ENCODE peak calls at places on chromosomes 7 and 10, in eight cellular contexts. C, W, E, K, J, I, P and N are unnamed samples.

GRCh38 chr7:110921478-110922210 is 169.3 kb upstream of the LRRN3 start:
- DNase-seq in C (no peak), W (no peak), E (no peak), K (no peak), J (no peak), I (no peak), P (no peak), N (no peak)

GRCh38 chr10:70772627-70773026 is 12.6 kb downstream of the TBATA start:
- DNase-seq in C (no peak), W (no peak), E (peak; percentile 10), K (peak; percentile 12), J (no peak), I (no peak), P (peak; percentile 7), N (peak; percentile 71)

GRCh38 chr10:126872768-126873167 is 32.5 kb upstream of the DOCK1 start:
- DNase-seq in C (no peak), W (no peak), E (no peak), K (no peak), J (no peak), I (no peak), P (no peak), N (no peak)

GRCh38 chr10:97882142-97883091 is 32.8 kb downstream of the GOLGA7B start:
- DNase-seq in C (no peak), W (peak; percentile 90), E (no peak), K (peak; percentile 44), J (peak; percentile 63), I (no peak), P (peak; percentile 74), N (no peak)

GRCh38 chr7:32335107-32335506 is 155.1 kb downstream of the LSM5 start:
- DNase-seq in C (no peak), W (no peak), E (no peak), K (no peak), J (no peak), I (no peak), P (no peak), N (no peak)

GRCh38 chr7:7438851-7439250 is 96.8 kb downstream of the COL28A1 start:
- DNase-seq in C (peak; percentile 36), W (peak; percentile 87), E (no peak), K (no peak), J (no peak), I (no peak), P (no peak), N (no peak)

GRCh38 chr10:101840102-101840684 is 3.4 kb downstream of the KCNIP2 start:
- DNase-seq in C (no peak), W (no peak), E (peak; percentile 36), K (no peak), J (no peak), I (no peak), P (no peak), N (no peak)

GRCh38 chr10:93560541-93560940 is 5.9 kb upstream of the FFAR4 start:
- DNase-seq in C (no peak), W (no peak), E (no peak), K (no peak), J (no peak), I (no peak), P (no peak), N (no peak)

GRCh38 chr10:73889014-73889413 is 14.7 kb upstream of the CAMK2G start:
- DNase-seq in C (no peak), W (peak; percentile 63), E (no peak), K (peak; percentile 76), J (peak; percentile 86), I (peak; percentile 50), P (peak; percentile 57), N (no peak)

GRCh38 chr10:33376976-33377657 is 42.6 kb upstream of the NRP1 start:
- DNase-seq in C (no peak), W (peak; percentile 10), E (no peak), K (no peak), J (no peak), I (no peak), P (no peak), N (no peak)

GRCh38 chr10:119190353-119190752 is 11.7 kb upstream of the PRDX3 start:
- DNase-seq in C (no peak), W (peak; percentile 69), E (no peak), K (no peak), J (no peak), I (no peak), P (no peak), N (no peak)

GRCh38 chr10:72276013-72276387 is 2.3 kb downstream of the DDIT4 start:
- DNase-seq in C (no peak), W (peak; percentile 79), E (no peak), K (peak; percentile 94), J (peak; percentile 68), I (peak; percentile 66), P (peak; percentile 81), N (no peak)

GRCh38 chr10:72274213-72274729 is 547 bp downstream of the DDIT4 start:
- DNase-seq in C (no peak), W (no peak), E (peak; percentile 65), K (no peak), J (peak; percentile 34), I (no peak), P (no peak), N (no peak)

GRCh38 chr10:72273410-72274212 is at the start of gene DDIT4:
- DNase-seq in C (peak; percentile 93), W (peak; percentile 96), E (peak; percentile 99), K (peak; percentile 99), J (peak; percentile 99), I (peak; percentile 100), P (peak; percentile 100), N (no peak)

GRCh38 chr10:72275351-72276012 is 1.8 kb downstream of the DDIT4 start:
- DNase-seq in C (no peak), W (no peak), E (no peak), K (no peak), J (no peak), I (peak; percentile 46), P (no peak), N (no peak)

GRCh38 chr10:72274730-72275350 is 1.1 kb downstream of the DDIT4 start:
- DNase-seq in C (no peak), W (no peak), E (peak; percentile 76), K (peak; percentile 65), J (peak; percentile 86), I (peak; percentile 85), P (peak; percentile 78), N (no peak)
- TF ChIP-seq POLR2AphosphoS5 in C (peak; percentile 36), W (peak; percentile 68), E (no peak), K (peak; percentile 26), J (peak; percentile 46), I (peak; percentile 77), P (peak; percentile 57), N (peak; percentile 65)

GRCh38 chr7:157973971-157974677 is 613.5 kb downstream of the PTPRN2 start:
- DNase-seq in C (no peak), W (no peak), E (no peak), K (no peak), J (peak; percentile 11), I (no peak), P (no peak), N (no peak)
- H3K9me3 ChIP-seq in C (peaks cover 12% of the 10 kb centered on the region), W (no peaks in the 10 kb centered on the region), E (peaks cover 4% of the 10 kb centered on the region), K (peaks cover 15% of the 10 kb centered on the region), J (peaks cover 6% of the 10 kb centered on the region), I (peaks cover 10% of the 10 kb centered on the region), P (peaks cover 26% of the 10 kb centered on the region), N (peaks cover 8% of the 10 kb centered on the region)

GRCh38 chr7:117097860-117098259 is 144.6 kb downstream of the ST7 start:
- DNase-seq in C (peak; percentile 58), W (no peak), E (no peak), K (no peak), J (no peak), I (no peak), P (no peak), N (no peak)
- TF ChIP-seq POLR2AphosphoS5 in C (no peak), W (no peak), E (no peak), K (no peak), J (no peak), I (no peak), P (peak; percentile 60), N (no peak)

GRCh38 chr7:57646219-57646900 is 196.4 kb downstream of the ZNF716 start:
- DNase-seq in C (no peak), W (no peak), E (no peak), K (no peak), J (no peak), I (no peak), P (no peak), N (no peak)
- H3K9me3 ChIP-seq in C (peaks cover 92% of the 10 kb centered on the region), W (no peaks in the 10 kb centered on the region), E (no peaks in the 10 kb centered on the region), K (peaks cover 8% of the 10 kb centered on the region), J (no peaks in the 10 kb centered on the region), I (peaks cover 4% of the 10 kb centered on the region), P (peaks cover 78% of the 10 kb centered on the region), N (no peaks in the 10 kb centered on the region)

DNA sequence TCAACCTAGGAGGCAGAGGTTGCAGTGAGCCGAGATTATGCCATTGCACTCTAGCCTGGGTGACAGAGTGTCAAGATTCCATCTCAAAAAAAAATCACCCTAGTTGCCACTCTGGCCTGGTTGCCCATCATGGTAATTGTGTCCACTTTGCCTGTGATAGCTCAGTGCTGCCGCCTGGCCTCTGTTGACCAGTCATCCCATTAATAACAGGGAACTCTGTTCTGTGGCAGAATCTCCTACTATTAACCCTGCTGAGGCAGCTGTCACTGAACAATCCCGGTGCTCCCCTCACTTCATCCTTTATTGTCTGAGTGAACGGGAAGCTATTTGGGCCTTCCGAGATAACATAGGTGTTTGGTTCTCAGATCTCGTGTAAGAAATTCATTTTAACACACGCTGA is 14.6 kb downstream of the ZNF3 start:
- DNase-seq in C (no peak), W (no peak), E (no peak), K (no peak), J (no peak), I (no peak), P (no peak), N (no peak)
- TF ChIP-seq POLR2AphosphoS5 in C (no peak), W (no peak), E (no peak), K (no peak), J (no peak), I (no peak), P (no peak), N (no peak)

GRCh38 chr7:1637155-1637554 is 32.9 kb upstream of the ELFN1 start:
- DNase-seq in C (no peak), W (no peak), E (no peak), K (no peak), J (no peak), I (no peak), P (no peak), N (no peak)

GRCh38 chr7:1635401-1635800 is 34.7 kb upstream of the ELFN1 start:
- DNase-seq in C (no peak), W (no peak), E (no peak), K (no peak), J (no peak), I (no peak), P (no peak), N (no peak)

GRCh38 chr7:1632916-1633785 is 36.9 kb upstream of the ELFN1 start:
- DNase-seq in C (no peak), W (no peak), E (peak; percentile 31), K (no peak), J (no peak), I (no peak), P (no peak), N (no peak)

GRCh38 chr7:1630700-1631336 is 39.3 kb upstream of the ELFN1 start:
- DNase-seq in C (no peak), W (no peak), E (no peak), K (no peak), J (no peak), I (no peak), P (no peak), N (no peak)

DNA sequence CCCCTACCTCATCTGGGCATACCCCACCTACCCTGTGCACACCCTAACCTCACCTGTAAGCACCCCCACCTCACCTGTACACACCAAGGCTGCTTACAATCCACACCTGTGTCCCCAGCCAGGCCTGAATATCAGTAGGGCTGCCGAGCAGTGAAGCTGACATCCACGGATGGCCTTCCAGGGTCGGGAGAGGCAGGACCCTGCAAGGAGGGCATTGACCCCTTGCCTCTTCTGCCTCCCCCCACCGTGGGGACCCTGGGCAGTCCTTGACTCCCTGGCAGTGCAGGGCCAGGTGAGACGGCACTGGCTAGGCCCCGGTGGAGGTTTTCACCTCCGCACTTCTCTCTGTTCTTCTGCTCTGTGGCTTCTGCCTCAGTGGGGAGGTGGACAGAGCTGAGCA is 37.6 kb upstream of the ELFN1 start:
- DNase-seq in C (no peak), W (no peak), E (no peak), K (no peak), J (no peak), I (no peak), P (no peak), N (no peak)
- H3K9me3 ChIP-seq in C (peaks cover 7% of the 10 kb centered on the region), W (peaks cover 15% of the 10 kb centered on the region), E (peaks cover 3% of the 10 kb centered on the region), K (peaks cover 34% of the 10 kb centered on the region), J (peaks cover 4% of the 10 kb centered on the region), I (peaks cover 20% of the 10 kb centered on the region), P (peaks cover 57% of the 10 kb centered on the region), N (peaks cover 6% of the 10 kb centered on the region)